ENCODE peak calls at places on chromosomes 3 and 15, in six cellular contexts. G is GM23248, E is fibroblast of lung, Z is spleen, J is body of pancreas, Y is cardiac muscle cell. M is an unnamed sample.

GRCh38 chr15:83694030-83694429 is 40.1 kb downstream of the ADAMTSL3 start:
- DNase-seq in E (peak; percentile 44), Z (no peak), G (no peak), Y (no peak), J (no peak), M (peak; percentile 19)

GRCh38 chr3:103158183-103158582 is 723.4 kb downstream of the ZPLD1 start:
- DNase-seq in J (no peak), Z (no peak), G (no peak), Y (no peak), E (no peak), M (no peak)

GRCh38 chr3:164620423-164620822 is 457.9 kb downstream of the SI start:
- DNase-seq in Z (no peak), J (no peak), G (no peak), E (no peak), Y (no peak), M (no peak)

GRCh38 chr3:177827517-177828249 is 630.4 kb upstream of the TBL1XR1 start:
- DNase-seq in J (peak; percentile 32), Z (no peak), G (peak; percentile 88), Y (no peak), E (peak; percentile 86), M (no peak)

GRCh38 chr3:72105306-72105705 is 320.4 kb upstream of the PROK2 start:
- DNase-seq in J (no peak), G (peak; percentile 14), E (no peak), Y (no peak), Z (no peak), M (no peak)

GRCh38 chr3:58271901-58272501 is 34.0 kb upstream of the RPP14 start:
- DNase-seq in G (peak; percentile 93), Y (no peak), Z (no peak), J (peak; percentile 21), E (peak; percentile 92), M (no peak)

GRCh38 chr15:67331676-67332075 is 77.1 kb downstream of the IQCH start:
- DNase-seq in G (peak; percentile 13), E (peak; percentile 51), Z (no peak), Y (peak; percentile 13), J (peak; percentile 14), M (no peak)

GRCh38 chr3:24365168-24365567 is 129.5 kb downstream of the THRB start:
- DNase-seq in G (peak; percentile 82), J (peak; percentile 89), Y (no peak), Z (no peak), E (peak; percentile 89), M (peak; percentile 19)

GRCh38 chr3:60948488-60948887 is 302.8 kb downstream of the FHIT start:
- DNase-seq in J (no peak), Y (no peak), G (peak; percentile 66), E (peak; percentile 48), Z (no peak), M (no peak)

GRCh38 chr3:136752046-136752326 is 192 bp downstream of the STAG1 start:
- DNase-seq in E (no peak), G (peak; percentile 84), Y (peak; percentile 79), J (no peak), Z (no peak), M (no peak)

GRCh38 chr3:146404451-146404850 is 64.9 kb downstream of the PLSCR2 start:
- DNase-seq in Z (no peak), J (no peak), Y (no peak), G (peak; percentile 46), E (peak; percentile 30), M (no peak)

GRCh38 chr15:64527263-64527984 is 67.0 kb downstream of the ZNF609 start:
- DNase-seq in Z (no peak), Y (no peak), E (peak; percentile 66), J (no peak), G (peak; percentile 85), M (no peak)

GRCh38 chr3:195540031-195540430 is 3.1 kb downstream of the PPP1R2 start:
- DNase-seq in Y (no peak), G (no peak), Z (no peak), E (no peak), J (no peak), M (no peak)

GRCh38 chr3:31213869-31214486 is 318.7 kb upstream of the STT3B start:
- DNase-seq in Z (no peak), E (no peak), Y (no peak), J (no peak), G (no peak), M (no peak)

GRCh38 chr3:107737909-107738308 is 215.1 kb downstream of the BBX start:
- DNase-seq in G (no peak), Y (no peak), J (no peak), Z (no peak), E (no peak), M (no peak)

GRCh38 chr3:169996063-169996462 is 29.5 kb downstream of the SEC62 start:
- DNase-seq in G (no peak), E (no peak), Y (no peak), Z (no peak), J (no peak), M (no peak)

GRCh38 chr15:72861511-72861910 is 78.0 kb upstream of the ADPGK start:
- DNase-seq in J (no peak), Z (no peak), E (no peak), G (no peak), Y (no peak), M (no peak)

GRCh38 chr3:51581529-51581928 is 43.0 kb downstream of the RAD54L2 start:
- DNase-seq in Y (no peak), Z (no peak), E (no peak), G (peak; percentile 54), J (no peak), M (no peak)

GRCh38 chr3:73653877-73654276 is 29.1 kb upstream of the PDZRN3 start:
- DNase-seq in J (no peak), E (peak; percentile 48), Y (no peak), G (peak; percentile 52), Z (no peak), M (no peak)

GRCh38 chr3:99720985-99721632 is 82.7 kb downstream of the COL8A1 start:
- DNase-seq in J (no peak), Z (no peak), E (peak; percentile 44), G (peak; percentile 52), Y (no peak), M (peak; percentile 24)

GRCh38 chr3:123758081-123758564 is 126.0 kb downstream of the MYLK start:
- DNase-seq in J (peak; percentile 39), G (peak; percentile 88), E (peak; percentile 86), Z (no peak), Y (no peak), M (peak; percentile 43)

GRCh38 chr3:27905625-27906024 is 183.5 kb upstream of the EOMES start:
- DNase-seq in Y (no peak), J (peak; percentile 5), E (no peak), Z (no peak), G (no peak), M (no peak)

GRCh38 chr3:62261121-62261520 is 112.2 kb downstream of the FEZF2 start:
- DNase-seq in G (no peak), E (no peak), J (no peak), Y (no peak), Z (no peak), M (no peak)

GRCh38 chr15:48861813-48862431 is 16.0 kb upstream of the EID1 start:
- DNase-seq in G (peak; percentile 84), Z (no peak), Y (peak; percentile 70), J (peak; percentile 17), E (peak; percentile 86), M (peak; percentile 65)

DNA sequence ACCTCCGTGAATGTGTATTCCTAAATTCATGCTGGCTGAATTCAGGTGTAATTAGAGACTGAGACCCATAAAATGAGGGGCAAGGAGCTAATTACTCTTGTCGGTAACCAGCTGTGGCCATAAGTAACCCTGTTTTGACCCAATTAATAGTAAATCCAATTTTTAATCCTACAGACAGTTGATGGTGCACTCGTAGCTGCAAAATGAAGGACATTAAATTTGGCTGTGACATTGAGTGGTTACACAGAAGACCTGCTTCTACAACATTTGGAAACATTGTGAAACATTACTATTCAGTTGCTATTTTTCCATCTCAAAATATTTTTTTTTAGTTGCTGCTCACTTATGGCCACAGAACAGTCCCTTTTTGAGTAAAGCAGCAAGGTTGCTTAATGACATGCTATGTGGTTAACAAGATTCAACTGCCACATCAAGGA is 33.0 kb downstream of the MBNL1 start:
- DNase-seq in G (peak; percentile 52), Y (no peak), Z (no peak), J (no peak), E (no peak), M (no peak)
- H3K4me1 ChIP-seq in G (peaks cover 81% of the 10 kb centered on the region), Y (peaks cover 59% of the 10 kb centered on the region), Z (peaks cover 92% of the 10 kb centered on the region), J (peaks cover 88% of the 10 kb centered on the region), E (peaks cover 32% of the 10 kb centered on the region), M (peaks cover 10% of the 10 kb centered on the region)

GRCh38 chr3:185960518-185961288 is 22.9 kb upstream of the TRA2B start:
- DNase-seq in Z (no peak), Y (no peak), E (no peak), J (no peak), G (peak; percentile 50), M (no peak)

GRCh38 chr3:185968168-185968567 is 30.4 kb upstream of the TRA2B start:
- DNase-seq in Z (no peak), J (no peak), E (no peak), Y (no peak), G (no peak), M (no peak)

GRCh38 chr3:185961675-185962232 is 23.9 kb upstream of the TRA2B start:
- DNase-seq in E (no peak), G (no peak), J (no peak), Y (no peak), Z (no peak), M (no peak)

GRCh38 chr3:185966655-185967054 is 28.8 kb upstream of the TRA2B start:
- DNase-seq in G (no peak), E (no peak), J (no peak), Y (no peak), Z (no peak), M (no peak)

GRCh38 chr3:185965496-185965895 is 27.7 kb upstream of the TRA2B start:
- DNase-seq in E (no peak), G (no peak), Y (no peak), Z (no peak), J (no peak), M (no peak)
- H3K4me1 ChIP-seq in E (no peaks in the 10 kb centered on the region), G (peaks cover 5% of the 10 kb centered on the region), Y (no peaks in the 10 kb centered on the region), Z (no peaks in the 10 kb centered on the region), J (peaks cover 2% of the 10 kb centered on the region), M (no peaks in the 10 kb centered on the region)

GRCh38 chr15:96524676-96525417 is 194.3 kb downstream of the NR2F2 start:
- DNase-seq in J (no peak), Y (no peak), E (no peak), G (no peak), Z (no peak), M (peak; percentile 12)
- H3K4me1 ChIP-seq in J (no peaks in the 10 kb centered on the region), Y (no peaks in the 10 kb centered on the region), E (no peaks in the 10 kb centered on the region), G (no peaks in the 10 kb centered on the region), Z (no peaks in the 10 kb centered on the region), M (no peaks in the 10 kb centered on the region)

GRCh38 chr15:77060560-77060959 is 10.3 kb downstream of the TSPAN3 start:
- DNase-seq in Y (no peak), Z (no peak), G (peak; percentile 79), E (peak; percentile 79), J (no peak), M (peak; percentile 71)
- H3K4me1 ChIP-seq in Y (peaks cover 48% of the 10 kb centered on the region), Z (peaks cover 38% of the 10 kb centered on the region), G (peaks cover 76% of the 10 kb centered on the region), E (peaks cover 8% of the 10 kb centered on the region), J (peaks cover 55% of the 10 kb centered on the region), M (peaks cover 51% of the 10 kb centered on the region)

M was measured in SJCRH30.